ENCODE peak calls at places on chromosomes 12 and 14, in ten cellular contexts. X is C1 segment of cervical spinal cord; M is activated naive CD4-positive, alpha-beta T cell; U is WTC11; C is GOT3; L is HEK293T; J is CD8-positive, alpha-beta T cell; B is IMR-90; G is upper lobe of right lung; K is caudate nucleus. R is an unnamed sample.

GRCh38 chr12:120856980-120857379 is 47.2 kb downstream of the SPPL3 start:
- DNase-seq in X (no peak), M (no peak), U (no peak), C (no peak), L (no peak), J (no peak), B (no peak), G (no peak), K (no peak), R (peak; percentile 11)

GRCh38 chr12:3049596-3050314 is 27.4 kb upstream of the TSPAN9 start:
- DNase-seq in X (no peak), M (no peak), U (peak; percentile 7), C (no peak), L (no peak), J (no peak), B (no peak), G (no peak), K (no peak), R (no peak)

GRCh38 chr12:5438671-5439200 is 6.8 kb downstream of the NTF3 start:
- DNase-seq in X (no peak), M (no peak), U (no peak), C (no peak), L (no peak), J (no peak), B (no peak), G (no peak), K (no peak), R (no peak)

GRCh38 chr12:19643635-19644034 is 204.3 kb downstream of the AEBP2 start:
- DNase-seq in X (no peak), M (no peak), U (no peak), C (no peak), L (peak; percentile 23), J (no peak), B (peak; percentile 68), G (no peak), K (peak; percentile 21), R (no peak)

GRCh38 chr14:73149753-73150152 is 13.4 kb downstream of the PSEN1 start:
- DNase-seq in X (no peak), M (no peak), U (no peak), C (no peak), L (no peak), J (no peak), B (peak; percentile 10), G (no peak), K (no peak), R (no peak)

GRCh38 chr14:73339846-73340565 is 102.7 kb downstream of the PAPLN start:
- DNase-seq in X (no peak), M (no peak), U (no peak), C (no peak), L (no peak), J (no peak), B (no peak), G (no peak), K (no peak), R (no peak)

GRCh38 chr12:52964556-52965336 is 15.8 kb downstream of the KRT18 start:
- DNase-seq in X (no peak), M (no peak), U (no peak), C (no peak), L (no peak), J (no peak), B (no peak), G (no peak), K (no peak), R (no peak)

GRCh38 chr14:24132061-24132685 is 1.7 kb downstream of the FITM1 start:
- DNase-seq in X (no peak), M (peak; percentile 47), U (no peak), C (no peak), L (no peak), J (peak; percentile 67), B (no peak), G (no peak), K (no peak), R (no peak)

GRCh38 chr12:108052260-108052659 is 76.8 kb upstream of the WSCD2 start:
- DNase-seq in X (no peak), M (no peak), U (no peak), C (no peak), L (no peak), J (no peak), B (no peak), G (no peak), K (no peak), R (no peak)

GRCh38 chr12:103858953-103859601 is 18.0 kb upstream of the NT5DC3 start:
- DNase-seq in X (no peak), M (no peak), U (no peak), C (no peak), L (peak; percentile 35), J (no peak), B (peak; percentile 98), G (no peak), K (no peak), R (no peak)

GRCh38 chr12:12685305-12685704 is 10.7 kb downstream of the GPR19 start:
- DNase-seq in X (peak; percentile 34), M (no peak), U (peak; percentile 53), C (no peak), L (no peak), J (no peak), B (no peak), G (no peak), K (peak; percentile 90), R (no peak)

GRCh38 chr14:64720190-64720589 is 16.0 kb downstream of the PLEKHG3 start:
- DNase-seq in X (no peak), M (no peak), U (peak; percentile 5), C (no peak), L (peak; percentile 36), J (no peak), B (peak; percentile 83), G (no peak), K (no peak), R (no peak)

GRCh38 chr14:33793711-33794110 is 157.2 kb downstream of the EGLN3 start:
- DNase-seq in X (peak; percentile 25), M (no peak), U (no peak), C (no peak), L (no peak), J (no peak), B (no peak), G (no peak), K (no peak), R (no peak)

GRCh38 chr14:104794641-104795467 is 694 bp downstream of the AKT1 start:
- DNase-seq in X (peak; percentile 50), M (no peak), U (no peak), C (no peak), L (peak; percentile 45), J (no peak), B (peak; percentile 19), G (no peak), K (no peak), R (peak; percentile 51)

GRCh38 chr12:110234197-110235154 is 46.6 kb upstream of the ATP2A2 start:
- DNase-seq in X (no peak), M (no peak), U (no peak), C (no peak), L (no peak), J (no peak), B (no peak), G (no peak), K (no peak), R (no peak)

GRCh38 chr14:90460136-90460535 is 63.3 kb downstream of the CALM1 start:
- DNase-seq in X (no peak), M (no peak), U (no peak), C (no peak), L (no peak), J (no peak), B (peak; percentile 14), G (no peak), K (no peak), R (no peak)

GRCh38 chr12:21815306-21816062 is 41.0 kb upstream of the KCNJ8 start:
- DNase-seq in X (no peak), M (no peak), U (no peak), C (no peak), L (no peak), J (no peak), B (no peak), G (no peak), K (no peak), R (no peak)

R was measured in immature natural killer cell.